ENCODE peak calls at places on chromosomes 13 and 19, in ten cellular contexts. W, F, Y, D, U, R, X, H, N and T are unnamed samples.

GRCh38 chr19:12792048-12792852 is 964 bp downstream of the JUNB start:
- DNase-seq in F (peak), Y (peak), W (peak), R (peak), X (peak), N (no peak), U (peak), H (peak), D (peak), T (peak)

GRCh38 chr13:45596800-45597484 is 18.6 kb downstream of the ERICH6B start:
- DNase-seq in D (no peak), H (no peak), X (no peak), Y (no peak), N (no peak), F (no peak), W (no peak), U (no peak), R (no peak), T (no peak)

GRCh38 chr19:694481-695349 is 537 bp downstream of the PRSS57 start:
- DNase-seq in N (no peak), R (no peak), H (no peak), Y (no peak), F (no peak), X (no peak), U (no peak), D (no peak), W (no peak), T (no peak)

GRCh38 chr19:55704494-55705245 is 29.6 kb downstream of the EPN1 start:
- DNase-seq in D (no peak), W (no peak), X (no peak), H (no peak), U (no peak), N (no peak), R (no peak), Y (no peak), F (no peak), T (no peak)

GRCh38 chr19:5234412-5234811 is 106.2 kb downstream of the PTPRS start:
- DNase-seq in F (no peak), D (no peak), N (no peak), X (no peak), Y (no peak), R (no peak), H (no peak), U (no peak), W (no peak), T (no peak)

GRCh38 chr19:47826800-47827199 is 5.1 kb downstream of the CRX start:
- DNase-seq in F (no peak), X (no peak), Y (no peak), H (no peak), W (no peak), R (no peak), U (no peak), N (no peak), D (no peak), T (no peak)

GRCh38 chr13:41520699-41521630 is 63.6 kb downstream of the RGCC start:
- DNase-seq in F (no peak), D (no peak), X (no peak), Y (no peak), R (no peak), H (no peak), W (no peak), N (no peak), U (no peak), T (no peak)

GRCh38 chr19:49331616-49332055 is 3.6 kb upstream of the CD37 start:
- DNase-seq in Y (no peak), D (peak), R (no peak), W (peak), N (peak), U (peak), X (peak), F (no peak), H (peak), T (no peak)

GRCh38 chr19:48739400-48739825 is 997 bp downstream of the RASIP1 start:
- DNase-seq in F (no peak), W (no peak), R (no peak), Y (no peak), X (no peak), U (no peak), D (no peak), H (no peak), N (no peak), T (no peak)

GRCh38 chr19:48624791-48625723 is 5.8 kb downstream of the SPHK2 start:
- DNase-seq in F (no peak), U (no peak), D (no peak), W (no peak), R (peak), X (no peak), N (no peak), Y (peak), H (no peak), T (no peak)

GRCh38 chr13:111287201-111287600 is 33.2 kb upstream of the TEX29 start:
- DNase-seq in W (no peak), H (no peak), F (no peak), N (no peak), R (no peak), X (no peak), U (no peak), Y (no peak), D (no peak), T (no peak)

GRCh38 chr13:59776924-59777690 is 386.6 kb downstream of the DIAPH3 start:
- DNase-seq in X (peak), U (no peak), N (no peak), W (no peak), R (no peak), F (no peak), H (no peak), D (no peak), Y (no peak), T (no peak)

GRCh38 chr19:29845576-29846176 is 33.9 kb downstream of the CCNE1 start:
- DNase-seq in U (peak), Y (no peak), R (peak), F (no peak), H (peak), N (peak), X (peak), D (no peak), W (no peak), T (peak)

GRCh38 chr19:10260141-10260584 is 8.1 kb downstream of the MRPL4 start:
- DNase-seq in D (peak), Y (no peak), H (no peak), X (peak), W (no peak), F (no peak), N (no peak), R (no peak), U (no peak), T (no peak)

GRCh38 chr19:33402421-33403220 is 29.1 kb downstream of the CEBPG start:
- DNase-seq in U (no peak), N (no peak), Y (peak), D (no peak), R (no peak), W (no peak), H (no peak), F (peak), X (no peak), T (peak)

GRCh38 chr19:5903054-5903501 is 512 bp downstream of the NDUFA11 start:
- DNase-seq in H (peak), D (no peak), X (peak), W (no peak), N (no peak), R (no peak), Y (no peak), F (no peak), U (no peak), T (no peak)

GRCh38 chr19:46732172-46732938 is 13.5 kb upstream of the FKRP start:
- DNase-seq in D (no peak), F (no peak), H (peak), Y (no peak), U (no peak), N (no peak), R (no peak), X (no peak), W (no peak), T (no peak)

GRCh38 chr19:20339444-20339843 is 172.4 kb downstream of the ZNF486 start:
- DNase-seq in F (no peak), U (no peak), X (no peak), N (no peak), W (no peak), H (no peak), D (no peak), R (no peak), Y (no peak), T (no peak)

GRCh38 chr13:94784066-94784465 is 71.7 kb upstream of the SOX21 start:
- DNase-seq in H (no peak), W (no peak), Y (no peak), U (no peak), N (no peak), F (no peak), X (peak), R (no peak), D (no peak), T (no peak)

GRCh38 chr13:27309967-27310598 is 39.5 kb downstream of the RASL11A start:
- DNase-seq in R (no peak), D (no peak), N (no peak), Y (no peak), F (no peak), X (peak), H (no peak), W (no peak), U (no peak), T (no peak)

GRCh38 chr13:45370922-45371406 is 30.0 kb upstream of the TPT1 start:
- DNase-seq in D (peak), F (peak), R (peak), H (no peak), X (peak), Y (peak), U (peak), W (peak), N (peak), T (peak)

GRCh38 chr19:17605117-17605516 is 49.7 kb downstream of the COLGALT1 start:
- DNase-seq in H (no peak), U (no peak), D (no peak), N (no peak), Y (no peak), X (no peak), R (no peak), F (no peak), W (no peak), T (no peak)